ENCODE peak calls at places on chromosomes 7 and 10, in six cellular contexts. One of them, this sample, is unnamed.
A peak's percentile ranks its signal among the peaks of the same experiment; 100 is the strongest.

GRCh38 chr7:94449151-94449725 is 54.5 kb downstream of the COL1A2 start:
- DNase-seq in upper lobe of right lung: no peak
- DNase-seq in heart left ventricle: no peak
- DNase-seq in psoas muscle: no peak
- DNase-seq in right cardiac atrium: no peak
- DNase-seq in left ventricle myocardium inferior: no peak
- DNase-seq in this sample: no peak

GRCh38 chr7:151570366-151570915 is 50.7 kb upstream of the RHEB start:
- DNase-seq in upper lobe of right lung: no peak
- DNase-seq in heart left ventricle: no peak
- DNase-seq in psoas muscle: no peak
- DNase-seq in right cardiac atrium: no peak
- DNase-seq in left ventricle myocardium inferior: no peak
- DNase-seq in this sample: no peak

GRCh38 chr7:26512737-26513136 is 221.1 kb downstream of the SNX10 start:
- DNase-seq in upper lobe of right lung: no peak
- DNase-seq in heart left ventricle: no peak
- DNase-seq in psoas muscle: no peak
- DNase-seq in right cardiac atrium: no peak
- DNase-seq in left ventricle myocardium inferior: no peak
- DNase-seq in this sample: no peak

GRCh38 chr10:52541082-52541481 is 227.0 kb downstream of the DKK1 start:
- DNase-seq in upper lobe of right lung: no peak
- DNase-seq in heart left ventricle: no peak
- DNase-seq in psoas muscle: no peak
- DNase-seq in right cardiac atrium: no peak
- DNase-seq in left ventricle myocardium inferior: no peak
- DNase-seq in this sample: no peak

GRCh38 chr10:13882112-13882711 is 295.4 kb downstream of the PRPF18 start:
- DNase-seq in upper lobe of right lung: no peak
- DNase-seq in heart left ventricle: peak; percentile 73
- DNase-seq in psoas muscle: no peak
- DNase-seq in right cardiac atrium: no peak
- DNase-seq in left ventricle myocardium inferior: no peak
- DNase-seq in this sample: no peak

GRCh38 chr7:98251251-98251843 is 685 bp downstream of the TECPR1 start:
- DNase-seq in upper lobe of right lung: peak; percentile 81
- DNase-seq in heart left ventricle: peak; percentile 57
- DNase-seq in psoas muscle: peak; percentile 71
- DNase-seq in right cardiac atrium: peak; percentile 63
- DNase-seq in left ventricle myocardium inferior: no peak
- DNase-seq in this sample: no peak

GRCh38 chr7:124652237-124652636 is 113.4 kb downstream of the GPR37 start:
- DNase-seq in upper lobe of right lung: no peak
- DNase-seq in heart left ventricle: no peak
- DNase-seq in psoas muscle: no peak
- DNase-seq in right cardiac atrium: no peak
- DNase-seq in left ventricle myocardium inferior: no peak
- DNase-seq in this sample: no peak

GRCh38 chr10:97584060-97584797 is at the start of gene HOGA1:
- DNase-seq in upper lobe of right lung: peak; percentile 73
- DNase-seq in heart left ventricle: peak; percentile 96
- DNase-seq in psoas muscle: peak; percentile 96
- DNase-seq in right cardiac atrium: peak; percentile 92
- DNase-seq in left ventricle myocardium inferior: peak; percentile 86
- DNase-seq in this sample: peak; percentile 83

GRCh38 chr10:50400694-50401093 is 149.4 kb upstream of the ASAH2 start:
- DNase-seq in upper lobe of right lung: no peak
- DNase-seq in heart left ventricle: no peak
- DNase-seq in psoas muscle: no peak
- DNase-seq in right cardiac atrium: no peak
- DNase-seq in left ventricle myocardium inferior: no peak
- DNase-seq in this sample: no peak

GRCh38 chr7:94295805-94296204 is 98.9 kb upstream of the COL1A2 start:
- DNase-seq in upper lobe of right lung: no peak
- DNase-seq in heart left ventricle: no peak
- DNase-seq in psoas muscle: no peak
- DNase-seq in right cardiac atrium: no peak
- DNase-seq in left ventricle myocardium inferior: no peak
- DNase-seq in this sample: peak; percentile 13

GRCh38 chr10:29860159-29860558 is 199.2 kb downstream of the JCAD start:
- DNase-seq in upper lobe of right lung: no peak
- DNase-seq in heart left ventricle: no peak
- DNase-seq in psoas muscle: no peak
- DNase-seq in right cardiac atrium: no peak
- DNase-seq in left ventricle myocardium inferior: no peak
- DNase-seq in this sample: no peak

GRCh38 chr10:27742926-27743735 is 2.5 kb downstream of the MKX start:
- DNase-seq in upper lobe of right lung: peak; percentile 70
- DNase-seq in heart left ventricle: peak; percentile 33
- DNase-seq in psoas muscle: peak; percentile 66
- DNase-seq in right cardiac atrium: peak; percentile 61
- DNase-seq in left ventricle myocardium inferior: peak; percentile 16
- DNase-seq in this sample: no peak

GRCh38 chr7:67947651-67948050 is 951.0 kb downstream of the TYW1 start:
- DNase-seq in upper lobe of right lung: no peak
- DNase-seq in heart left ventricle: no peak
- DNase-seq in psoas muscle: no peak
- DNase-seq in right cardiac atrium: no peak
- DNase-seq in left ventricle myocardium inferior: no peak
- DNase-seq in this sample: no peak

GRCh38 chr7:69599211-69599878 is 1.1 kb downstream of the AUTS2 start:
- DNase-seq in upper lobe of right lung: peak; percentile 64
- DNase-seq in heart left ventricle: no peak
- DNase-seq in psoas muscle: no peak
- DNase-seq in right cardiac atrium: peak; percentile 64
- DNase-seq in left ventricle myocardium inferior: no peak
- DNase-seq in this sample: peak; percentile 24

GRCh38 chr7:67019562-67020390 is 23.1 kb downstream of the TYW1 start:
- DNase-seq in upper lobe of right lung: no peak
- DNase-seq in heart left ventricle: no peak
- DNase-seq in psoas muscle: no peak
- DNase-seq in right cardiac atrium: no peak
- DNase-seq in left ventricle myocardium inferior: no peak
- DNase-seq in this sample: no peak

GRCh38 chr10:93916257-93917063 is 22.7 kb downstream of the SLC35G1 start:
- DNase-seq in upper lobe of right lung: no peak
- DNase-seq in heart left ventricle: no peak
- DNase-seq in psoas muscle: no peak
- DNase-seq in right cardiac atrium: no peak
- DNase-seq in left ventricle myocardium inferior: no peak
- DNase-seq in this sample: no peak

GRCh38 chr7:41996381-41997035 is 240.5 kb downstream of the GLI3 start:
- DNase-seq in upper lobe of right lung: no peak
- DNase-seq in heart left ventricle: no peak
- DNase-seq in psoas muscle: no peak
- DNase-seq in right cardiac atrium: no peak
- DNase-seq in left ventricle myocardium inferior: no peak
- DNase-seq in this sample: no peak

GRCh38 chr7:41994746-41995110 is 242.3 kb downstream of the GLI3 start:
- DNase-seq in upper lobe of right lung: no peak
- DNase-seq in heart left ventricle: no peak
- DNase-seq in psoas muscle: no peak
- DNase-seq in right cardiac atrium: no peak
- DNase-seq in left ventricle myocardium inferior: no peak
- DNase-seq in this sample: no peak

GRCh38 chr7:41994046-41994745 is 242.8 kb downstream of the GLI3 start:
- DNase-seq in upper lobe of right lung: no peak
- DNase-seq in heart left ventricle: no peak
- DNase-seq in psoas muscle: no peak
- DNase-seq in right cardiac atrium: no peak
- DNase-seq in left ventricle myocardium inferior: no peak
- DNase-seq in this sample: no peak

GRCh38 chr7:41995632-41996271 is 241.3 kb downstream of the GLI3 start:
- DNase-seq in upper lobe of right lung: no peak
- DNase-seq in heart left ventricle: no peak
- DNase-seq in psoas muscle: no peak
- DNase-seq in right cardiac atrium: no peak
- DNase-seq in left ventricle myocardium inferior: no peak
- DNase-seq in this sample: no peak

DNA sequence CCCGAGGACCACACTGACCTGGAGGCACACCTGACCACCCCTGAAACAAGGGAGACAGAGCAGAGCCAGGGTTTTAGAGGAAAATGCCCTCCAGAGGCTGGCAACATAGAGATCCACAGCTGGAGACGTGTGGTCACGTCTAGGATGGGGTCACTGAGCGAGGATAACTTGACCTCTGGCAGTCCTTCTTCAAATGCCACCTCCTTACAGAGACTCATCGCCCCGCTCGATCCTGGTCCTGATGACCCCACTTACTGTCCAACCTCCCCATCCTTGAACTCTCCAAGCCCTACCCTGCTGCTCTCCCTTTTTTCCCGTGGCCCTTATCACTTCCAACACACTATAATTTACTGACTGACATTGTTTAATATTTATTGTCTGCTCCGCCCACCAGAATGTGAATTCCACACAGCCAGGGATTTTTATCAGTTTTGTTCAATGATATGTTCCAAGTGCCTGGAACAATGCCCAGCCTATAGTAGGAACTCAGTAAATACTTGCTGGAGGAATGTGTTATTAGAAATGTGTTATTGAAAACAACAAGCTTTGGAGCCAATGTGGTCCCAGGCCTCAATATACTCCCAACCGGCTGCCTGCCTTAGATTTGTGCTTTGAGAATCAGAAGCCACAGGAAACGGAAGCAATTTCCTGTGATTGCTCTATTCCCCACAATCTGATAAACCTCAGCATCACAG is 243.7 kb downstream of the GLI3 start:
- DNase-seq in upper lobe of right lung: no peak
- DNase-seq in heart left ventricle: no peak
- DNase-seq in psoas muscle: no peak
- DNase-seq in right cardiac atrium: no peak
- DNase-seq in left ventricle myocardium inferior: no peak
- DNase-seq in this sample: no peak
- H3K4me1 ChIP-seq in upper lobe of right lung: peaks cover 23% of the 10 kb centered on the region
- H3K4me1 ChIP-seq in heart left ventricle: no peaks in the 10 kb centered on the region
- H3K4me1 ChIP-seq in psoas muscle: no peaks in the 10 kb centered on the region
- H3K4me1 ChIP-seq in right cardiac atrium: no peaks in the 10 kb centered on the region
- H3K4me1 ChIP-seq in left ventricle myocardium inferior: peaks cover 26% of the 10 kb centered on the region
- H3K4me1 ChIP-seq in this sample: peaks cover 15% of the 10 kb centered on the region

DNA sequence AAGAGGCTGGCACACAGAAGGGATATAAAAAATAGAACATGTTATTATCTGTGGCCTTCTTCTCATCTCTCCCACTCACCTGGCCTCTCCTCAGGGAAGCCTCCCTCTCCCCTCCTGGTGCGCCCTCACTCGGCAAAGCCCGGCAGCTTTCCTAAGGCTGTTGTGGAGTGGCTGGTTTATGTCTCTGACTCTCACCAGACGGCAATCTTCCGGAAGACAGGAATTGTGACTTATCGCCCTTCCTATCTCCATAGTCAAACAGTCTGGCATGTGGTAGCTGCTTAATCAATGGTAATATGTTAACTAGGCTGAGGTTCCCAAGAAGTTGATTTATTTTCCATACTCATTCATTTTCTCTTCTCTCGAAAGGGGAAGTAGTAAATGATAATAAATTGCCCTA is 78.7 kb downstream of the ATXN7L1 start:
- DNase-seq in upper lobe of right lung: no peak
- DNase-seq in heart left ventricle: no peak
- DNase-seq in psoas muscle: no peak
- DNase-seq in right cardiac atrium: no peak
- DNase-seq in left ventricle myocardium inferior: no peak
- DNase-seq in this sample: no peak
- H3K27ac ChIP-seq in upper lobe of right lung: no peak overlapping the region
- H3K27ac ChIP-seq in heart left ventricle: no peak overlapping the region
- H3K27ac ChIP-seq in psoas muscle: no peak overlapping the region
- H3K27ac ChIP-seq in right cardiac atrium: no peak overlapping the region
- H3K27ac ChIP-seq in left ventricle myocardium inferior: no peak overlapping the region
- H3K27ac ChIP-seq in this sample: no peak overlapping the region

DNA sequence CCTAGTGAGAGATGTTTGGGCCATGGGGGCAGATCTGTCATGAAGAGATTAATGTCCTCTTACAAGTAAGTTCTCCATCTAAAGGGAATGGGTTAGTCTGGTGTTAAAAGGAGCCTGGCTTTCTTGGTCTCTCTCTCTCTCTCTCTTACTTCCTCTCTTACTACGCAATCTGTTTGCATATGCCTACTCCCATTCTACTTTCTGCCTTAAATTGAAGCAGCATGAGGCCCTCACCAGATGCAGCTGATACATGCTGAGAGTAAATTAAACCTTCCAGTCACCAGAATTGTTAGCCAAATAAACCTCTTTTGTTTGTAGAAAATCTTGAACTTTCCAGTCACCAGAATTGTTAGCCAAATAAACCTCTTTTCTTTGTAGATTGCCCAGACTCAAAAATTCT is 884.1 kb downstream of the NRG3 start:
- DNase-seq in upper lobe of right lung: no peak
- DNase-seq in heart left ventricle: no peak
- DNase-seq in psoas muscle: no peak
- DNase-seq in right cardiac atrium: no peak
- DNase-seq in left ventricle myocardium inferior: no peak
- DNase-seq in this sample: no peak
- H3K4me1 ChIP-seq in upper lobe of right lung: no peaks in the 10 kb centered on the region
- H3K4me1 ChIP-seq in heart left ventricle: no peaks in the 10 kb centered on the region
- H3K4me1 ChIP-seq in psoas muscle: no peaks in the 10 kb centered on the region
- H3K4me1 ChIP-seq in right cardiac atrium: no peaks in the 10 kb centered on the region
- H3K4me1 ChIP-seq in left ventricle myocardium inferior: no peaks in the 10 kb centered on the region
- H3K4me1 ChIP-seq in this sample: no peaks in the 10 kb centered on the region

GRCh38 chr10:4704034-4704545 is 121.9 kb upstream of the AKR1E2 start:
- DNase-seq in upper lobe of right lung: no peak
- DNase-seq in heart left ventricle: no peak
- DNase-seq in psoas muscle: no peak
- DNase-seq in right cardiac atrium: no peak
- DNase-seq in left ventricle myocardium inferior: no peak
- DNase-seq in this sample: peak; percentile 61

GRCh38 chr10:4701016-4701415 is 125.0 kb upstream of the AKR1E2 start:
- DNase-seq in upper lobe of right lung: no peak
- DNase-seq in heart left ventricle: no peak
- DNase-seq in psoas muscle: no peak
- DNase-seq in right cardiac atrium: no peak
- DNase-seq in left ventricle myocardium inferior: no peak
- DNase-seq in this sample: no peak

GRCh38 chr10:4698075-4698474 is 127.9 kb upstream of the AKR1E2 start:
- DNase-seq in upper lobe of right lung: no peak
- DNase-seq in heart left ventricle: peak; percentile 39
- DNase-seq in psoas muscle: no peak
- DNase-seq in right cardiac atrium: no peak
- DNase-seq in left ventricle myocardium inferior: peak; percentile 25
- DNase-seq in this sample: no peak

DNA sequence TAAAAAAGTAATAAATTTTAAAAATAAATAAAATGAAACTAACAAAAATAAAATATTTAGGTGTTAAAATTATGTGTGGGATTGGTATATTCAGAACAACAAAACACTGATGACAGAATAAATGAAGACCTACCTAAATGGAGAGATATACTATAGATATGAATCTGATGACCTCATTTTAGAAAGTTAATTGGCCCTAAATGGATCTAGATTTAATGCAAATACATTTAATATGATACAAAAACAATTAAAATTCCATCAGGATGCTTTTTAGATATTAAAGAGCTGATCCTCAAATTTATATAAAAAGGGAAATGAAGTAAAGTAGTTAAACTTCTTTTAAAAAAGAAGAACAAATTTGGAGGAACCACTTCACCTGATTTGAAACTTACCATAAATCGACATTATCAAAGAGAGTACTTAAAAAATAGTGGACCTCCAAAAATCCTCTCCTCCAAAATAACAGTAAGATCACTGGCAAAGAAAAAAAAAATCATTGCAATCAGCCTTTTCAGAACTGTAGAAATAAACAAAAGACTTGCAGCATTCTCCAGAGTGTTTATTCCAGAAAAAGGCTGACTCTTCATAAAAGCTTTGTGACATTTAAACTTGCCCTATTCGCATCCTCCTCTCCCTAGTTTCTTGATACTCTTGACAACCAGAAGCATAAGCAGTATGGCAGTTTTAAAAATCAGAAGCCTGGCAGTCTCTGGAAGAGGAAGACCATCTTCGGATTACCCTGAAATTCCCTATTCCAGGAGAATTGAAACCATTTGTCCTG is 125.9 kb upstream of the AKR1E2 start:
- DNase-seq in upper lobe of right lung: no peak
- DNase-seq in heart left ventricle: no peak
- DNase-seq in psoas muscle: no peak
- DNase-seq in right cardiac atrium: no peak
- DNase-seq in left ventricle myocardium inferior: no peak
- DNase-seq in this sample: no peak
- H3K27ac ChIP-seq in upper lobe of right lung: no peak overlapping the region
- H3K27ac ChIP-seq in heart left ventricle: no peak overlapping the region
- H3K27ac ChIP-seq in psoas muscle: no peak overlapping the region
- H3K27ac ChIP-seq in right cardiac atrium: no peak overlapping the region
- H3K27ac ChIP-seq in left ventricle myocardium inferior: peak overlapping the region; percentile 71
- H3K27ac ChIP-seq in this sample: no peak overlapping the region

This sample was measured in heart right ventricle.